ENCODE peak calls at places on chromosomes 12 and 14, in seven cellular contexts. One of them, this sample, is unnamed.

GRCh38 chr14:90760591-90761316 is 55.5 kb downstream of the TTC7B start:
- DNase-seq in colonic mucosa: no peak
- DNase-seq in endothelial cell: no peak
- DNase-seq in Panc1: no peak
- DNase-seq in CD4-positive, alpha-beta T cell: no peak
- DNase-seq in HepG2: peak
- DNase-seq in cardiac muscle cell: peak
- DNase-seq in this sample: no peak

GRCh38 chr14:83816755-83817154 is 1713.2 kb upstream of the FLRT2 start:
- DNase-seq in colonic mucosa: no peak
- DNase-seq in cardiac muscle cell: peak
- DNase-seq in Panc1: no peak
- DNase-seq in CD4-positive, alpha-beta T cell: no peak
- DNase-seq in endothelial cell: no peak
- DNase-seq in HepG2: no peak
- DNase-seq in this sample: no peak

GRCh38 chr12:124352839-124353238 is 57.9 kb downstream of the RFLNA start:
- DNase-seq in endothelial cell: no peak
- DNase-seq in cardiac muscle cell: peak
- DNase-seq in colonic mucosa: peak
- DNase-seq in HepG2: peak
- DNase-seq in Panc1: no peak
- DNase-seq in CD4-positive, alpha-beta T cell: no peak
- DNase-seq in this sample: no peak

GRCh38 chr14:58955294-58955821 is 233.1 kb upstream of the DAAM1 start:
- DNase-seq in Panc1: no peak
- DNase-seq in colonic mucosa: no peak
- DNase-seq in CD4-positive, alpha-beta T cell: no peak
- DNase-seq in cardiac muscle cell: no peak
- DNase-seq in endothelial cell: no peak
- DNase-seq in HepG2: no peak
- DNase-seq in this sample: no peak

GRCh38 chr14:74974364-74975058 is 19.1 kb upstream of the PGF start:
- DNase-seq in colonic mucosa: no peak
- DNase-seq in endothelial cell: no peak
- DNase-seq in cardiac muscle cell: no peak
- DNase-seq in HepG2: no peak
- DNase-seq in Panc1: no peak
- DNase-seq in CD4-positive, alpha-beta T cell: no peak
- DNase-seq in this sample: no peak

GRCh38 chr12:21697829-21698630 is 40.4 kb upstream of the LDHB start:
- DNase-seq in endothelial cell: no peak
- DNase-seq in Panc1: no peak
- DNase-seq in HepG2: peak
- DNase-seq in cardiac muscle cell: peak
- DNase-seq in colonic mucosa: no peak
- DNase-seq in CD4-positive, alpha-beta T cell: no peak
- DNase-seq in this sample: no peak

GRCh38 chr12:916240-916639 is 33.3 kb downstream of the RAD52 start:
- DNase-seq in HepG2: no peak
- DNase-seq in Panc1: no peak
- DNase-seq in colonic mucosa: peak
- DNase-seq in cardiac muscle cell: no peak
- DNase-seq in CD4-positive, alpha-beta T cell: peak
- DNase-seq in endothelial cell: no peak
- DNase-seq in this sample: peak

GRCh38 chr14:88929656-88930436 is 105.4 kb downstream of the TTC8 start:
- DNase-seq in endothelial cell: no peak
- DNase-seq in CD4-positive, alpha-beta T cell: no peak
- DNase-seq in colonic mucosa: no peak
- DNase-seq in cardiac muscle cell: no peak
- DNase-seq in HepG2: peak
- DNase-seq in Panc1: no peak
- DNase-seq in this sample: no peak

GRCh38 chr12:42725839-42726238 is 136.3 kb upstream of the PRICKLE1 start:
- DNase-seq in HepG2: no peak
- DNase-seq in colonic mucosa: no peak
- DNase-seq in cardiac muscle cell: no peak
- DNase-seq in endothelial cell: no peak
- DNase-seq in Panc1: no peak
- DNase-seq in CD4-positive, alpha-beta T cell: no peak
- DNase-seq in this sample: peak

GRCh38 chr12:6354539-6355393 is 12.9 kb upstream of the TNFRSF1A start:
- DNase-seq in Panc1: no peak
- DNase-seq in endothelial cell: no peak
- DNase-seq in cardiac muscle cell: no peak
- DNase-seq in colonic mucosa: no peak
- DNase-seq in CD4-positive, alpha-beta T cell: no peak
- DNase-seq in HepG2: no peak
- DNase-seq in this sample: no peak

GRCh38 chr14:60594077-60594476 is 55.2 kb downstream of the SIX1 start:
- DNase-seq in endothelial cell: no peak
- DNase-seq in Panc1: no peak
- DNase-seq in colonic mucosa: no peak
- DNase-seq in cardiac muscle cell: no peak
- DNase-seq in HepG2: no peak
- DNase-seq in CD4-positive, alpha-beta T cell: no peak
- DNase-seq in this sample: no peak

GRCh38 chr14:73295198-73295796 is 58.0 kb downstream of the PAPLN start:
- DNase-seq in colonic mucosa: no peak
- DNase-seq in cardiac muscle cell: peak
- DNase-seq in endothelial cell: no peak
- DNase-seq in Panc1: no peak
- DNase-seq in CD4-positive, alpha-beta T cell: no peak
- DNase-seq in HepG2: peak
- DNase-seq in this sample: no peak

GRCh38 chr12:20458011-20458410 is 89.7 kb downstream of the PDE3A start:
- DNase-seq in HepG2: no peak
- DNase-seq in Panc1: no peak
- DNase-seq in cardiac muscle cell: no peak
- DNase-seq in CD4-positive, alpha-beta T cell: no peak
- DNase-seq in endothelial cell: no peak
- DNase-seq in colonic mucosa: no peak
- DNase-seq in this sample: no peak

GRCh38 chr12:131775904-131776889 is 52.0 kb upstream of the MMP17 start:
- DNase-seq in endothelial cell: no peak
- DNase-seq in Panc1: no peak
- DNase-seq in CD4-positive, alpha-beta T cell: no peak
- DNase-seq in HepG2: no peak
- DNase-seq in colonic mucosa: no peak
- DNase-seq in cardiac muscle cell: no peak
- DNase-seq in this sample: no peak

GRCh38 chr14:53855127-53855526 is 101.5 kb downstream of the BMP4 start:
- DNase-seq in cardiac muscle cell: no peak
- DNase-seq in HepG2: peak
- DNase-seq in colonic mucosa: no peak
- DNase-seq in endothelial cell: no peak
- DNase-seq in CD4-positive, alpha-beta T cell: no peak
- DNase-seq in Panc1: no peak
- DNase-seq in this sample: no peak

GRCh38 chr14:31886161-31886835 is 190.8 kb upstream of the ARHGAP5 start:
- DNase-seq in cardiac muscle cell: no peak
- DNase-seq in CD4-positive, alpha-beta T cell: no peak
- DNase-seq in endothelial cell: no peak
- DNase-seq in HepG2: no peak
- DNase-seq in Panc1: no peak
- DNase-seq in colonic mucosa: no peak
- DNase-seq in this sample: no peak

GRCh38 chr12:24902521-24903304 is 46.2 kb downstream of the BCAT1 start:
- DNase-seq in endothelial cell: peak
- DNase-seq in HepG2: no peak
- DNase-seq in colonic mucosa: no peak
- DNase-seq in cardiac muscle cell: peak
- DNase-seq in Panc1: no peak
- DNase-seq in CD4-positive, alpha-beta T cell: no peak
- DNase-seq in this sample: no peak

GRCh38 chr14:104567957-104568225 is 11.7 kb upstream of the C14orf180 start:
- DNase-seq in CD4-positive, alpha-beta T cell: no peak
- DNase-seq in Panc1: no peak
- DNase-seq in endothelial cell: no peak
- DNase-seq in colonic mucosa: no peak
- DNase-seq in cardiac muscle cell: no peak
- DNase-seq in HepG2: no peak
- DNase-seq in this sample: no peak

GRCh38 chr12:2054091-2055018 is 1.6 kb downstream of the CACNA1C start:
- DNase-seq in CD4-positive, alpha-beta T cell: no peak
- DNase-seq in Panc1: no peak
- DNase-seq in cardiac muscle cell: peak
- DNase-seq in colonic mucosa: no peak
- DNase-seq in HepG2: no peak
- DNase-seq in endothelial cell: no peak
- DNase-seq in this sample: no peak

GRCh38 chr14:95218006-95218405 is 60.7 kb upstream of the DICER1 start:
- DNase-seq in CD4-positive, alpha-beta T cell: no peak
- DNase-seq in HepG2: no peak
- DNase-seq in colonic mucosa: no peak
- DNase-seq in endothelial cell: no peak
- DNase-seq in Panc1: no peak
- DNase-seq in cardiac muscle cell: no peak
- DNase-seq in this sample: no peak

GRCh38 chr12:82383930-82384513 is 25.7 kb downstream of the METTL25 start:
- DNase-seq in colonic mucosa: no peak
- DNase-seq in Panc1: no peak
- DNase-seq in HepG2: no peak
- DNase-seq in endothelial cell: no peak
- DNase-seq in cardiac muscle cell: peak
- DNase-seq in CD4-positive, alpha-beta T cell: no peak
- DNase-seq in this sample: no peak
- TF ChIP-seq CTCF in colonic mucosa: peak
- TF ChIP-seq CTCF in Panc1: peak
- TF ChIP-seq CTCF in HepG2: peak
- TF ChIP-seq CTCF in endothelial cell: peak
- TF ChIP-seq CTCF in cardiac muscle cell: peak
- TF ChIP-seq CTCF in CD4-positive, alpha-beta T cell: no peak
- TF ChIP-seq CTCF in this sample: peak

DNA sequence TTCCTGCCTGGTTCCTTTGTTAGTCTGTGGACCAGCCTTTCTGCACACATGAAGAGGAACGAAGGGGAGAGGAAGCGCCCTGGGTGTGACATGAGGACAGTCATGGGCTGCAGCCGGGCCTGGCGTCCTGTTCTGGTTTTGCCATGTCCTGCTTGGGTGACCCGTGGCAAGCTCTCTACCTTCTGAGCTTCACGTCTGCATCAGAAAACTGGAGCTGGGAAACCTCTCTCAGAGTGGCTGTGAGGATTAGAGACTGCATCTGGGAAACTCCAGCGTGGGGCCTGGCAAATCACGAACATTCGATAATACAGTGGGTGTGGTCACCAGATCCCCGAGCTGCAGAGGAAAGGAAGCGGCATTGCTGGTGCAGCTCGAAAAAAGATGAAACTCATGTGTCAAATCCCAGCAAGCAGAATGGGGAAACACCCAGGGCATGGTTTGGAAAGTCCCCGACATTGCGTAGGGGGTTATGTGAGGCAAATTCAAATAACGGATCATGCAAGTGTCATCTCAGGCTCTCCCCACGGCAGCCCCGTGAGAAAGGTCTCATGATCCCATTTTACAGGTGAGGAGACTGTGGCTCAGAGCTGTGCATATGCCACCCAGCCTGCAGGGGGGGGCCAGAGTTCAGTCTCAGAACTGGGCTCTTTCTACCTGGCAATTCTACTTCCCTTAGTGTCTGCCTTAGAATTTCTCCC is 98.2 kb upstream of the VRK1 start:
- DNase-seq in CD4-positive, alpha-beta T cell: no peak
- DNase-seq in endothelial cell: no peak
- DNase-seq in colonic mucosa: no peak
- DNase-seq in Panc1: no peak
- DNase-seq in cardiac muscle cell: no peak
- DNase-seq in HepG2: no peak
- DNase-seq in this sample: no peak
- TF ChIP-seq CTCF in CD4-positive, alpha-beta T cell: no peak
- TF ChIP-seq CTCF in endothelial cell: no peak
- TF ChIP-seq CTCF in colonic mucosa: no peak
- TF ChIP-seq CTCF in Panc1: peak
- TF ChIP-seq CTCF in cardiac muscle cell: no peak
- TF ChIP-seq CTCF in HepG2: no peak
- TF ChIP-seq CTCF in this sample: no peak

DNA sequence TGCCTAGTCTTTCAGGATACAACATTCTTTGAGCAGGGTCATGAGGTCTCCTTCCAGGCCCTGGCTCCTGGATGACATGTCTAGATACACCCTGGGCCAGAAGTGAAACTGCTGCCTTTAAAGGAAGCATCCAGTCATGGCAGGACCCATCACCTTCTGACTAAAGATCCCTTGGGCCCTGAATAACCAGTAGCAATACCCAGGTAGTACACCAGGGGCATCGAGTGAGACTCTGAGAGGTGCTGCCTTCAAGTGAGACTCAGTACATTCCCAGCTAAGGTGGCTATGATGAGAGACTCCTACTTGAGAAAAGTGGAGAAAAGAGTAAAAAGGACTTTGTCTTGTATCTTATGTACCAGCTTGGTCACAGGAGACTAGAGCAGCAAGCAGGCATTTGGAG is 23.5 kb downstream of the OR6C68 start:
- DNase-seq in Panc1: no peak
- DNase-seq in endothelial cell: no peak
- DNase-seq in CD4-positive, alpha-beta T cell: no peak
- DNase-seq in colonic mucosa: no peak
- DNase-seq in cardiac muscle cell: no peak
- DNase-seq in HepG2: peak
- DNase-seq in this sample: no peak
- TF ChIP-seq CTCF in Panc1: no peak
- TF ChIP-seq CTCF in endothelial cell: no peak
- TF ChIP-seq CTCF in CD4-positive, alpha-beta T cell: no peak
- TF ChIP-seq CTCF in colonic mucosa: no peak
- TF ChIP-seq CTCF in cardiac muscle cell: no peak
- TF ChIP-seq CTCF in HepG2: no peak
- TF ChIP-seq CTCF in this sample: no peak

GRCh38 chr14:103085106-103086091 is 1.4 kb downstream of the LBHD2 start:
- DNase-seq in HepG2: no peak
- DNase-seq in colonic mucosa: no peak
- DNase-seq in CD4-positive, alpha-beta T cell: no peak
- DNase-seq in endothelial cell: peak
- DNase-seq in Panc1: no peak
- DNase-seq in cardiac muscle cell: no peak
- DNase-seq in this sample: no peak
- TF ChIP-seq CTCF in HepG2: peak
- TF ChIP-seq CTCF in colonic mucosa: no peak
- TF ChIP-seq CTCF in CD4-positive, alpha-beta T cell: no peak
- TF ChIP-seq CTCF in endothelial cell: peak
- TF ChIP-seq CTCF in Panc1: peak
- TF ChIP-seq CTCF in cardiac muscle cell: peak
- TF ChIP-seq CTCF in this sample: peak

GRCh38 chr12:10366875-10367274 is 23.0 kb downstream of the KLRK1 start:
- DNase-seq in cardiac muscle cell: no peak
- DNase-seq in HepG2: peak
- DNase-seq in colonic mucosa: no peak
- DNase-seq in Panc1: no peak
- DNase-seq in CD4-positive, alpha-beta T cell: no peak
- DNase-seq in endothelial cell: no peak
- DNase-seq in this sample: no peak
- TF ChIP-seq CTCF in cardiac muscle cell: peak
- TF ChIP-seq CTCF in HepG2: no peak
- TF ChIP-seq CTCF in colonic mucosa: no peak
- TF ChIP-seq CTCF in Panc1: no peak
- TF ChIP-seq CTCF in CD4-positive, alpha-beta T cell: peak
- TF ChIP-seq CTCF in endothelial cell: no peak
- TF ChIP-seq CTCF in this sample: no peak

GRCh38 chr14:106518054-106518943 is 991.9 kb downstream of the TMEM121 start:
- DNase-seq in HepG2: no peak
- DNase-seq in cardiac muscle cell: no peak
- DNase-seq in colonic mucosa: peak
- DNase-seq in Panc1: peak
- DNase-seq in endothelial cell: no peak
- DNase-seq in CD4-positive, alpha-beta T cell: peak
- DNase-seq in this sample: no peak
- TF ChIP-seq CTCF in HepG2: peak
- TF ChIP-seq CTCF in cardiac muscle cell: no peak
- TF ChIP-seq CTCF in colonic mucosa: peak
- TF ChIP-seq CTCF in Panc1: peak
- TF ChIP-seq CTCF in endothelial cell: no peak
- TF ChIP-seq CTCF in CD4-positive, alpha-beta T cell: peak
- TF ChIP-seq CTCF in this sample: no peak

GRCh38 chr14:102033241-102033640 is 53.6 kb downstream of the HSP90AA1 start:
- DNase-seq in endothelial cell: no peak
- DNase-seq in Panc1: no peak
- DNase-seq in colonic mucosa: no peak
- DNase-seq in cardiac muscle cell: no peak
- DNase-seq in CD4-positive, alpha-beta T cell: no peak
- DNase-seq in HepG2: no peak
- DNase-seq in this sample: no peak
- TF ChIP-seq CTCF in endothelial cell: no peak
- TF ChIP-seq CTCF in Panc1: no peak
- TF ChIP-seq CTCF in colonic mucosa: no peak
- TF ChIP-seq CTCF in cardiac muscle cell: no peak
- TF ChIP-seq CTCF in CD4-positive, alpha-beta T cell: no peak
- TF ChIP-seq CTCF in HepG2: no peak
- TF ChIP-seq CTCF in this sample: no peak